ENCODE peak calls at places on chromosome 9, in six cellular contexts. J, Q, F, D, C and I are unnamed samples.

GRCh38 chr9:86563350-86563749 is 209.1 kb upstream of the TUT7 start:
- DNase-seq in F (no peak), Q (no peak), D (no peak), J (no peak), C (no peak), I (no peak)

GRCh38 chr9:13078164-13078563 is 201.3 kb downstream of the MPDZ start:
- DNase-seq in J (no peak), F (no peak), D (no peak), Q (no peak), C (no peak), I (no peak)

GRCh38 chr9:21817176-21817575 is 14.7 kb downstream of the MTAP start:
- DNase-seq in D (no peak), F (no peak), Q (no peak), C (no peak), J (no peak), I (no peak)

GRCh38 chr9:81693639-81694378 is 4.5 kb upstream of the TLE1 start:
- DNase-seq in F (no peak), Q (no peak), C (no peak), D (no peak), J (no peak), I (no peak)

GRCh38 chr9:107348836-107349235 is 65.8 kb downstream of the RAD23B start:
- DNase-seq in C (no peak), Q (no peak), J (no peak), D (no peak), F (no peak), I (no peak)

GRCh38 chr9:125088752-125089151 is 54.6 kb downstream of the SCAI start:
- DNase-seq in C (no peak), J (no peak), Q (no peak), D (no peak), F (no peak), I (no peak)

GRCh38 chr9:87596862-87597261 is 99.2 kb downstream of the DAPK1 start:
- DNase-seq in C (no peak), D (no peak), Q (no peak), J (no peak), F (no peak), I (peak)

GRCh38 chr9:129145841-129146292 is 32.2 kb downstream of the IER5L start:
- DNase-seq in D (no peak), C (no peak), Q (no peak), F (no peak), J (no peak), I (no peak)

GRCh38 chr9:95373069-95373681 is 55.7 kb upstream of the FANCC start:
- DNase-seq in Q (no peak), C (no peak), F (peak), J (no peak), D (no peak), I (peak)

GRCh38 chr9:19641046-19641445 is 147.8 kb downstream of the SLC24A2 start:
- DNase-seq in Q (no peak), F (no peak), D (no peak), C (no peak), J (no peak), I (no peak)

GRCh38 chr9:36759976-36760375 is 187.3 kb downstream of the MELK start:
- DNase-seq in C (no peak), Q (no peak), F (no peak), J (no peak), D (no peak), I (no peak)

GRCh38 chr9:134709512-134710270 is 68.1 kb downstream of the COL5A1 start:
- DNase-seq in Q (no peak), C (no peak), F (no peak), J (no peak), D (no peak), I (no peak)

GRCh38 chr9:35771524-35771923 is 17.4 kb upstream of the MSMP start:
- DNase-seq in D (no peak), Q (peak), J (no peak), C (no peak), F (peak), I (no peak)

GRCh38 chr9:81848472-81848871 is 79.8 kb upstream of the SPATA31D4 start:
- DNase-seq in C (no peak), Q (peak), J (no peak), D (no peak), F (no peak), I (no peak)

GRCh38 chr9:135060461-135061116 is 26.9 kb upstream of the OLFM1 start:
- DNase-seq in D (no peak), J (no peak), F (no peak), Q (no peak), C (no peak), I (no peak)

GRCh38 chr9:134391319-134392231 is 65.3 kb downstream of the RXRA start:
- DNase-seq in Q (no peak), J (no peak), C (peak), D (no peak), F (no peak), I (no peak)

GRCh38 chr9:16303506-16303905 is 567.0 kb downstream of the BNC2 start:
- DNase-seq in D (no peak), F (no peak), C (no peak), J (no peak), Q (no peak), I (no peak)

GRCh38 chr9:68489636-68490035 is 51.0 kb downstream of the TMEM252 start:
- DNase-seq in F (no peak), J (no peak), C (no peak), Q (no peak), D (no peak), I (no peak)

GRCh38 chr9:125850763-125851162 is 103.6 kb downstream of the PBX3 start:
- DNase-seq in Q (no peak), D (no peak), C (no peak), J (no peak), F (no peak), I (no peak)

GRCh38 chr9:38018964-38019602 is 49.9 kb downstream of the SHB start:
- DNase-seq in F (peak), C (no peak), Q (peak), J (peak), D (no peak), I (peak)

GRCh38 chr9:127194881-127195713 is 69.5 kb upstream of the GARNL3 start:
- DNase-seq in D (no peak), Q (no peak), C (no peak), J (no peak), F (no peak), I (no peak)